ENCODE peak calls at places on chromosomes 12 and 14, in eight cellular contexts. K is pancreas, U is foreskin fibroblast, J is mucosa of descending colon, N is neural crest cell, H is osteocyte, V is kidney epithelial cell, Q is WERI-Rb-1. M is an unnamed sample.
A peak's percentile ranks its signal among the peaks of the same experiment; 100 is the strongest.

GRCh38 chr14:68947802-68948201 is 31.3 kb downstream of the ACTN1 start:
- DNase-seq in Q (peak; percentile 83), K (no peak), V (no peak), J (peak; percentile 87), H (no peak), N (no peak), U (peak; percentile 62), M (no peak)

GRCh38 chr12:124524231-124524925 is 43.0 kb downstream of the NCOR2 start:
- DNase-seq in H (no peak), J (no peak), K (no peak), V (no peak), U (peak; percentile 92), N (no peak), Q (no peak), M (no peak)

GRCh38 chr14:36663404-36664321 is 2.0 kb downstream of the PAX9 start:
- DNase-seq in H (no peak), V (no peak), Q (no peak), U (peak; percentile 51), J (no peak), N (no peak), K (no peak), M (peak; percentile 57)

GRCh38 chr12:48818831-48819590 is 715 bp downstream of the CACNB3 start:
- DNase-seq in Q (peak; percentile 39), N (no peak), J (no peak), K (no peak), U (no peak), H (no peak), V (no peak), M (no peak)

GRCh38 chr12:106903241-106903950 is 52.3 kb upstream of the TMEM263 start:
- DNase-seq in K (peak; percentile 88), U (peak; percentile 85), Q (peak; percentile 62), J (peak; percentile 87), V (no peak), H (no peak), N (peak; percentile 74), M (peak; percentile 94)

GRCh38 chr12:89349814-89350213 is 2.5 kb downstream of the DUSP6 start:
- DNase-seq in Q (no peak), J (no peak), N (peak; percentile 50), K (no peak), H (no peak), V (no peak), U (peak; percentile 74), M (no peak)

GRCh38 chr12:118714051-118714460 is 267.3 kb upstream of the SRRM4 start:
- DNase-seq in U (no peak), H (no peak), K (peak; percentile 13), Q (peak; percentile 82), J (no peak), N (peak; percentile 75), V (no peak), M (peak; percentile 60)

GRCh38 chr14:70289138-70289537 is 70.3 kb downstream of the COX16 start:
- DNase-seq in N (no peak), J (no peak), H (no peak), V (no peak), Q (no peak), K (no peak), U (no peak), M (no peak)

GRCh38 chr14:80784824-80785223 is 156.7 kb downstream of the CEP128 start:
- DNase-seq in H (no peak), K (no peak), U (peak; percentile 63), Q (no peak), J (no peak), V (no peak), N (no peak), M (no peak)

GRCh38 chr12:76777765-76778216 is 13.9 kb downstream of the ZDHHC17 start:
- DNase-seq in J (no peak), U (no peak), V (no peak), H (no peak), K (no peak), N (no peak), Q (no peak), M (no peak)

GRCh38 chr12:116759783-116760581 is 21.9 kb downstream of the RNFT2 start:
- DNase-seq in N (no peak), U (no peak), H (no peak), V (no peak), J (no peak), Q (peak; percentile 17), K (no peak), M (peak; percentile 40)

GRCh38 chr12:76080729-76081415 is 3.6 kb downstream of the NAP1L1 start:
- DNase-seq in U (peak; percentile 6), H (no peak), K (no peak), V (no peak), J (no peak), Q (peak; percentile 16), N (no peak), M (no peak)

GRCh38 chr12:116916122-116916521 is 5.4 kb downstream of the FBXW8 start:
- DNase-seq in V (no peak), Q (no peak), J (no peak), N (no peak), H (no peak), U (peak; percentile 70), K (no peak), M (no peak)

GRCh38 chr12:22738945-22739344 is 114.0 kb downstream of the ETNK1 start:
- DNase-seq in H (no peak), J (no peak), U (no peak), V (no peak), K (no peak), N (no peak), Q (no peak), M (no peak)

GRCh38 chr14:31294736-31295398 is 87.3 kb upstream of the HECTD1 start:
- DNase-seq in U (no peak), J (no peak), N (no peak), V (no peak), Q (no peak), K (no peak), H (no peak), M (no peak)

GRCh38 chr12:51188359-51189051 is 15.6 kb upstream of the TFCP2 start:
- DNase-seq in U (no peak), N (no peak), J (no peak), Q (no peak), V (no peak), K (no peak), H (no peak), M (no peak)

DNA sequence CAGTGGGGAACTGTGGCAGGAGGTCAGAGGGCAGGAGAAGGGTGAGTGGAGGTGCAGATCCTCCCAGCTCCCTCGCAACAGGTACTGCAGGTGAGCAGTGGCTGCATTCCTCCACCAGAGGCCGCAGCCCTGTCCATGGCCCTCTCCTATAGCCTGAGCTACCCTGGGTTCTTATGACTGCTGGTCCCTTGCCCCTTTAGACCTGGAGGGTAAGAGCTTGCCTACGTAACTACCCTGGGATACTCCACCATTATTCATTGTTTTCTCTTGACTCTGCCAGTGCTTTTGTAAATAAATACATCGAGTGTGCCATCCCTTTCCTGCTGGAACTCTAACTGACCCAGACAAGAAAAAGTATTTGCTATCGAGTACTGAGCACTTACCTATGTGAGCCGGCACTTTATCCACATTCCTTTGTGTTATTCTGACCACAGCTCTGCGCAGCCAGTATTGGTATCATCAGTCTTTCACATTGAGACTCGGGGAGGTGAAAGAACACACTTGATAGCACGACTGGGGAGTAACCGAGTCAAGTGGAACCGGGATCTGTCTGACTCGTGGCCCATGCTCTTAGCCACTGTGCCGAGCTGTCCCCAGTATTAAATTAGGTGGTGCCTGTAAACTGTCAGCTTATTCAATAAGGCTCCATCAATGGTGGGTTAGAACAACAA is 38.5 kb downstream of the LTBP2 start:
- DNase-seq in U (no peak), V (no peak), K (no peak), J (peak; percentile 1), N (no peak), H (no peak), Q (peak; percentile 57), M (no peak)
- TF ChIP-seq CTCF in U (no peak), V (peak; percentile 73), K (no peak), J (no peak), N (peak; percentile 49), H (no peak), Q (peak; percentile 88), M (no peak)

DNA sequence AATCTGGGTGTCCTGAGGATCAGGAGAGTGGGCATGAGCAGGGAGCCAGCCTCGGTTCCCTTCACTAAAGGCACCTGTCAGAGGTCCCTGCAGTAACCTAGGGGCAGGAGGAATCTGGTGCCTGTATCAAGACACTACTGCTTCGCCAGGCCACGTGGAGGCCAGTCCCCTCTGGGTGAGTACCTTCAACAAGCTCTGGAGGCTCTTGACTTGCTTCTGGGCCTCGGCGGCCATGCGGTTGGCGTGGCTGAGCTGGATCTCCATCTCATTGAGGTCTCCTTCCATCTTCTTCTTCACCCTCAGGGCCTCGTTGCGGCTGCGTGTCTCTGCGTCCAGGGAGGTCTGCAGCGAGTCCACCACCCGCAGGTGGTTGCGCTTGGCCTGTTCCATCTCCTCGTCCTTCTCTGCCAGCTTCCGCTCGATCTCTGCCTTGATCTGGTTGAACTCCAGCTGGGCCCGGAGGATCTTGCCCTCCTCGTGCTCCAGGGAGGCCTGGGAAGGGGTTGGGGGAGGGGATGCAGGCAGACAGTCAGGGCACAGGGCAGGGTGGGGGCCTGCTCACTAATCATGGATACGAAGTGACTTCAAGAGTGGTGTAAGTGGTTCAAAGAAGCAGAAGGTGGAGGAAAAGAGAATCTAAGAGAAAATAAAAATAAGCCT is 7.9 kb upstream of the MYH6 start:
- DNase-seq in V (no peak), H (no peak), U (no peak), Q (no peak), K (peak; percentile 23), J (no peak), N (no peak), M (no peak)
- TF ChIP-seq CTCF in V (no peak), H (no peak), U (no peak), Q (no peak), K (no peak), J (no peak), N (no peak), M (no peak)

GRCh38 chr14:53536446-53536845 is 383.3 kb upstream of the DDHD1 start:
- DNase-seq in H (no peak), Q (no peak), V (no peak), N (no peak), J (no peak), K (no peak), U (no peak), M (no peak)

GRCh38 chr14:53538316-53538851 is 385.3 kb upstream of the DDHD1 start:
- DNase-seq in J (no peak), K (no peak), Q (no peak), V (no peak), H (no peak), U (peak; percentile 66), N (no peak), M (no peak)

GRCh38 chr14:53534841-53535240 is 381.7 kb upstream of the DDHD1 start:
- DNase-seq in V (no peak), H (no peak), Q (no peak), J (no peak), U (peak; percentile 48), N (no peak), K (no peak), M (no peak)

GRCh38 chr14:53539489-53540126 is 386.5 kb upstream of the DDHD1 start:
- DNase-seq in U (peak; percentile 91), V (no peak), Q (peak; percentile 65), H (peak; percentile 90), J (peak; percentile 59), K (peak; percentile 80), N (peak; percentile 78), M (peak; percentile 88)

GRCh38 chr14:53537421-53538315 is 384.5 kb upstream of the DDHD1 start:
- DNase-seq in J (no peak), V (no peak), K (no peak), N (no peak), Q (no peak), U (peak; percentile 77), H (no peak), M (no peak)
- TF ChIP-seq CTCF in J (no peak), V (no peak), K (no peak), N (no peak), Q (no peak), U (peak; percentile 26), H (no peak), M (no peak)

GRCh38 chr14:20343092-20343854 is at the start of gene PARP2:
- DNase-seq in V (peak; percentile 97), H (peak; percentile 99), J (peak; percentile 98), U (peak; percentile 100), N (peak; percentile 95), K (peak; percentile 97), Q (peak; percentile 99), M (peak; percentile 98)
- TF ChIP-seq CTCF in V (no peak), H (no peak), J (no peak), U (no peak), N (no peak), K (no peak), Q (no peak), M (no peak)